ENCODE peak calls at places on chromosomes 6 and 20, in four cellular contexts. C, S, B and W are unnamed samples.
A peak's percentile ranks its signal among the peaks of the same experiment; 100 is the strongest.

GRCh38 chr6:32763417-32763816 is at the start of gene HLA-DQB2:
- DNase-seq in C (peak; percentile 35), S (no peak), B (no peak), W (no peak)

GRCh38 chr6:399785-400517 is 8.4 kb downstream of the IRF4 start:
- DNase-seq in C (no peak), S (no peak), B (no peak), W (no peak)

GRCh38 chr6:139448998-139449610 is 74.7 kb upstream of the CITED2 start:
- DNase-seq in C (no peak), S (no peak), B (no peak), W (no peak)

GRCh38 chr6:81929828-81930227 is 177.3 kb upstream of the TENT5A start:
- DNase-seq in C (no peak), S (no peak), B (no peak), W (no peak)

GRCh38 chr6:19643287-19643686 is 193.9 kb upstream of the ID4 start:
- DNase-seq in C (no peak), S (no peak), B (no peak), W (no peak)

GRCh38 chr20:6714202-6714800 is 53.2 kb upstream of the BMP2 start:
- DNase-seq in C (no peak), S (no peak), B (no peak), W (peak; percentile 6)

GRCh38 chr6:68967549-68968300 is 332.6 kb downstream of the ADGRB3 start:
- DNase-seq in C (peak; percentile 7), S (peak; percentile 12), B (no peak), W (peak; percentile 72)

GRCh38 chr6:6543181-6543879 is 45.2 kb upstream of the LY86 start:
- DNase-seq in C (no peak), S (peak; percentile 79), B (no peak), W (no peak)

GRCh38 chr6:66599541-66599940 is 892.5 kb upstream of the EYS start:
- DNase-seq in C (no peak), S (no peak), B (no peak), W (no peak)

GRCh38 chr6:29509239-29509638 is 21.5 kb upstream of the MAS1L start:
- DNase-seq in C (no peak), S (no peak), B (no peak), W (no peak)

GRCh38 chr6:99353126-99353525 is 3.7 kb upstream of the FAXC start:
- DNase-seq in C (no peak), S (no peak), B (no peak), W (peak; percentile 27)

GRCh38 chr6:15426926-15427325 is 181.1 kb downstream of the JARID2 start:
- DNase-seq in C (no peak), S (no peak), B (no peak), W (no peak)

GRCh38 chr6:9140181-9140580 is 704.8 kb upstream of the SLC35B3 start:
- DNase-seq in C (no peak), S (no peak), B (no peak), W (no peak)

GRCh38 chr6:106077170-106077569 is 9.0 kb upstream of the PRDM1 start:
- DNase-seq in C (no peak), S (no peak), B (no peak), W (no peak)

GRCh38 chr6:684831-685636 is 7.9 kb downstream of the EXOC2 start:
- DNase-seq in C (no peak), S (peak; percentile 53), B (no peak), W (no peak)

GRCh38 chr6:49462599-49462926 is 490 bp downstream of the MMUT start:
- DNase-seq in C (no peak), S (no peak), B (no peak), W (peak; percentile 33)

GRCh38 chr6:74551896-74552295 is 654.0 kb downstream of the COL12A1 start:
- DNase-seq in C (no peak), S (no peak), B (no peak), W (no peak)

GRCh38 chr6:42450314-42451145 is 1.2 kb downstream of the TRERF1 start:
- DNase-seq in C (no peak), S (no peak), B (no peak), W (no peak)

GRCh38 chr20:40294175-40294574 is 394.9 kb downstream of the MAFB start:
- DNase-seq in C (no peak), S (no peak), B (no peak), W (no peak)

GRCh38 chr20:42125426-42125825 is 507.2 kb upstream of the CHD6 start:
- DNase-seq in C (no peak), S (no peak), B (no peak), W (no peak)

GRCh38 chr6:42405025-42405424 is 46.7 kb downstream of the TRERF1 start:
- DNase-seq in C (no peak), S (no peak), B (no peak), W (no peak)

GRCh38 chr6:129671442-129672344 is 38.3 kb downstream of the ARHGAP18 start:
- DNase-seq in C (no peak), S (peak; percentile 89), B (no peak), W (peak; percentile 38)

GRCh38 chr20:41249371-41249770 is 68.2 kb downstream of the ZHX3 start:
- DNase-seq in C (no peak), S (no peak), B (no peak), W (no peak)

GRCh38 chr6:118889163-118889562 is 4.8 kb upstream of the ASF1A start:
- DNase-seq in C (no peak), S (no peak), B (no peak), W (no peak)

GRCh38 chr20:63029358-63030121 is 22.8 kb upstream of the BHLHE23 start:
- DNase-seq in C (no peak), S (no peak), B (no peak), W (no peak)

GRCh38 chr6:45738057-45738455 is 277.6 kb downstream of the CLIC5 start:
- DNase-seq in C (no peak), S (no peak), B (no peak), W (no peak)

GRCh38 chr20:10705801-10706459 is 32.1 kb upstream of the JAG1 start:
- DNase-seq in C (peak; percentile 85), S (no peak), B (no peak), W (no peak)

GRCh38 chr6:49269190-49269589 is 193.9 kb downstream of the MMUT start:
- DNase-seq in C (no peak), S (no peak), B (no peak), W (no peak)

GRCh38 chr6:165605182-165605875 is 57.7 kb downstream of the PDE10A start:
- DNase-seq in C (no peak), S (no peak), B (no peak), W (no peak)

GRCh38 chr20:10047427-10047826 is 12.6 kb downstream of the ANKEF1 start:
- DNase-seq in C (no peak), S (no peak), B (peak; percentile 17), W (no peak)

GRCh38 chr6:134826889-134827737 is 122.8 kb downstream of the ALDH8A1 start:
- DNase-seq in C (no peak), S (no peak), B (no peak), W (no peak)

GRCh38 chr6:44653761-44654218 is 266.3 kb downstream of the CDC5L start:
- DNase-seq in C (no peak), S (no peak), B (no peak), W (no peak)

GRCh38 chr6:89925826-89926225 is 31.6 kb downstream of the GJA10 start:
- DNase-seq in C (no peak), S (no peak), B (no peak), W (no peak)

DNA sequence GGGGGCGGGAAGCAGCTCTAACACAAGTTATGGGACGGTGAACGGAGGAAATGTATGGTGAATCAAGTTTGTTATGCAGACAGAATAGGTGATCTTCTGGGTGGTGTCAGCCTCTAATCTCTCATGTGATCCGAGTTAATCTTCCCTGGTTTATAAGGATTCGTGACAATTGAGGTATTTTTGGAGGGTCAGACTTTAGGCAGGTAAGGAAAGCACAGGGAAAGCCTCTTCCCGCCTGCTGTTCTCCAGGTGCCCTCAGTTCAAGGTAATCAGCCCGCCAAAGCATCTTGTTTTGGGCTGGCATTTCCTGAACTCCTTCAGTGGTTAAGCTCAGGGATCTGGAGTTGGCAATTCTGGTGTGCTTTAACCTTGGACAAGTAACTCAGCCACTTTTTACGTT is 1.2 kb downstream of the CSTF1 start:
- DNase-seq in C (no peak), S (no peak), B (no peak), W (no peak)
- TF ChIP-seq RAD21 in C (no peak), S (no peak), B (no peak), W (no peak)

GRCh38 chr6:36668601-36669390 is 9.7 kb upstream of the CDKN1A start:
- DNase-seq in C (no peak), S (no peak), B (no peak), W (no peak)
- H3K9ac ChIP-seq in C (no peak overlapping the region), S (no peak overlapping the region), B (no peak overlapping the region), W (peak overlapping the region; percentile 46)

GRCh38 chr20:49727894-49728885 is 14.5 kb upstream of the B4GALT5 start:
- DNase-seq in C (no peak), S (no peak), B (no peak), W (no peak)
- TF ChIP-seq EGR1 in C (no peak), S (no peak), B (no peak), W (no peak)

GRCh38 chr20:46634528-46634927 is 16.7 kb downstream of the SLC13A3 start:
- DNase-seq in C (no peak), S (no peak), B (no peak), W (peak; percentile 11)

GRCh38 chr20:46636514-46636913 is 14.7 kb downstream of the SLC13A3 start:
- DNase-seq in C (no peak), S (no peak), B (no peak), W (no peak)

GRCh38 chr20:46637861-46638366 is 13.3 kb downstream of the SLC13A3 start:
- DNase-seq in C (no peak), S (no peak), B (no peak), W (no peak)

GRCh38 chr20:46636981-46637860 is 14.0 kb downstream of the SLC13A3 start:
- DNase-seq in C (no peak), S (no peak), B (no peak), W (no peak)

GRCh38 chr20:46635514-46636091 is 15.7 kb downstream of the SLC13A3 start:
- DNase-seq in C (no peak), S (no peak), B (no peak), W (no peak)
- TF ChIP-seq RAD21 in C (no peak), S (no peak), B (no peak), W (no peak)

GRCh38 chr6:53290547-53291510 is 57.9 kb downstream of the ELOVL5 start:
- DNase-seq in C (no peak), S (no peak), B (no peak), W (no peak)
- H3K9ac ChIP-seq in C (no peak overlapping the region), S (no peak overlapping the region), B (no peak overlapping the region), W (no peak overlapping the region)

GRCh38 chr6:137978252-137978896 is 111.3 kb downstream of the TNFAIP3 start:
- DNase-seq in C (peak; percentile 48), S (peak; percentile 48), B (no peak), W (peak; percentile 80)
- TF ChIP-seq EGR1 in C (no peak), S (no peak), B (no peak), W (no peak)

DNA sequence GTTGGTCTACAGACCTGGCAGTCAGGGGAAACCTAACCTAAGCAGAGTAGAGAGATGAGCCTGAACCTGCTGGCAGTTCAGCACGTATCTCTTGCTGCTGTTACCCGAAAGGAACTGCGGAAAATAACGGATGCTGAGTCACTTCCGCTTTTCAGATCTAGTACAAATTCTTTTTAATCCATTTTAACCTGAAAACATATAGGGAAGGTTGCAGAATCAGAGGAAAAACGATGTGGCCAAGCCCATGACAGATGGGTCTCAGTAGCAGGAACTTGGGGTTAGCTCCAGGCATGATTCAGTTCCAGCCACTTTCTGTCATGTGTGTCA is 351.9 kb upstream of the PRND start:
- DNase-seq in C (no peak), S (peak; percentile 27), B (no peak), W (peak; percentile 35)
- TF ChIP-seq RAD21 in C (no peak), S (no peak), B (no peak), W (no peak)

GRCh38 chr6:153523390-153523789 is 392.3 kb upstream of the RGS17 start:
- DNase-seq in C (no peak), S (no peak), B (no peak), W (no peak)

GRCh38 chr6:153525998-153526397 is 394.9 kb upstream of the RGS17 start:
- DNase-seq in C (no peak), S (no peak), B (no peak), W (no peak)

GRCh38 chr6:153526479-153526878 is 395.4 kb upstream of the RGS17 start:
- DNase-seq in C (no peak), S (no peak), B (no peak), W (no peak)
- H3K9ac ChIP-seq in C (no peak overlapping the region), S (no peak overlapping the region), B (no peak overlapping the region), W (no peak overlapping the region)